ENCODE peak calls at places on chromosomes 7 and 10, in eight cellular contexts. P is body of pancreas, T is H7, Z is epithelial cell of esophagus, J is right cardiac atrium, U is cardiac muscle cell, S is tibial artery, A is skeletal muscle cell. D is an unnamed sample.

GRCh38 chr10:131636841-131637724 is 263.7 kb upstream of the PPP2R2D start:
- DNase-seq in S (peak; percentile 9), U (no peak), Z (no peak), A (no peak), J (no peak), P (no peak), T (peak; percentile 26), D (no peak)

GRCh38 chr7:157789094-157789493 is 452.3 kb downstream of the DNAJB6 start:
- DNase-seq in U (no peak), A (no peak), J (peak; percentile 22), S (no peak), Z (no peak), T (no peak), P (no peak), D (no peak)

GRCh38 chr10:126041804-126042231 is 145.5 kb downstream of the FANK1 start:
- DNase-seq in A (no peak), S (peak; percentile 89), Z (peak; percentile 33), U (no peak), P (peak; percentile 84), J (peak; percentile 95), T (peak; percentile 77), D (no peak)

GRCh38 chr7:151665363-151665762 is 145.7 kb upstream of the RHEB start:
- DNase-seq in S (peak; percentile 81), Z (no peak), J (peak; percentile 89), U (peak; percentile 64), A (peak; percentile 89), T (no peak), P (no peak), D (no peak)

GRCh38 chr10:124665558-124665957 is 78.6 kb downstream of the FAM53B start:
- DNase-seq in U (no peak), J (no peak), Z (no peak), T (no peak), A (no peak), P (no peak), S (no peak), D (no peak)

GRCh38 chr10:88271736-88272135 is 311.4 kb downstream of the RNLS start:
- DNase-seq in Z (peak; percentile 55), P (no peak), U (no peak), T (no peak), A (no peak), J (no peak), S (no peak), D (no peak)

GRCh38 chr10:22345301-22346086 is at the start of gene SPAG6:
- DNase-seq in U (no peak), P (peak; percentile 24), T (peak; percentile 89), Z (no peak), A (no peak), J (peak; percentile 82), S (no peak), D (no peak)

GRCh38 chr7:41544241-41544640 is 158.6 kb downstream of the INHBA start:
- DNase-seq in J (no peak), Z (no peak), S (no peak), P (no peak), A (peak; percentile 24), T (no peak), U (no peak), D (no peak)

GRCh38 chr10:113991091-113991860 is 52.4 kb upstream of the ADRB1 start:
- DNase-seq in A (no peak), P (no peak), J (no peak), U (no peak), Z (no peak), S (no peak), T (no peak), D (no peak)

GRCh38 chr10:90352288-90352687 is 505.6 kb downstream of the HTR7 start:
- DNase-seq in Z (peak; percentile 52), A (no peak), T (no peak), S (no peak), U (peak; percentile 15), P (no peak), J (no peak), D (no peak)

GRCh38 chr10:49556723-49557122 is 17.8 kb upstream of the ERCC6 start:
- DNase-seq in S (no peak), A (no peak), Z (no peak), T (no peak), P (no peak), U (no peak), J (no peak), D (no peak)

GRCh38 chr10:125120046-125120710 is 40.2 kb downstream of the CTBP2 start:
- DNase-seq in S (no peak), P (no peak), J (no peak), Z (no peak), A (no peak), U (no peak), T (peak; percentile 45), D (no peak)

GRCh38 chr7:48680996-48681395 is 243.4 kb upstream of the CDC14C start:
- DNase-seq in Z (peak; percentile 61), T (no peak), J (no peak), A (no peak), P (no peak), U (peak; percentile 28), S (no peak), D (no peak)

DNA sequence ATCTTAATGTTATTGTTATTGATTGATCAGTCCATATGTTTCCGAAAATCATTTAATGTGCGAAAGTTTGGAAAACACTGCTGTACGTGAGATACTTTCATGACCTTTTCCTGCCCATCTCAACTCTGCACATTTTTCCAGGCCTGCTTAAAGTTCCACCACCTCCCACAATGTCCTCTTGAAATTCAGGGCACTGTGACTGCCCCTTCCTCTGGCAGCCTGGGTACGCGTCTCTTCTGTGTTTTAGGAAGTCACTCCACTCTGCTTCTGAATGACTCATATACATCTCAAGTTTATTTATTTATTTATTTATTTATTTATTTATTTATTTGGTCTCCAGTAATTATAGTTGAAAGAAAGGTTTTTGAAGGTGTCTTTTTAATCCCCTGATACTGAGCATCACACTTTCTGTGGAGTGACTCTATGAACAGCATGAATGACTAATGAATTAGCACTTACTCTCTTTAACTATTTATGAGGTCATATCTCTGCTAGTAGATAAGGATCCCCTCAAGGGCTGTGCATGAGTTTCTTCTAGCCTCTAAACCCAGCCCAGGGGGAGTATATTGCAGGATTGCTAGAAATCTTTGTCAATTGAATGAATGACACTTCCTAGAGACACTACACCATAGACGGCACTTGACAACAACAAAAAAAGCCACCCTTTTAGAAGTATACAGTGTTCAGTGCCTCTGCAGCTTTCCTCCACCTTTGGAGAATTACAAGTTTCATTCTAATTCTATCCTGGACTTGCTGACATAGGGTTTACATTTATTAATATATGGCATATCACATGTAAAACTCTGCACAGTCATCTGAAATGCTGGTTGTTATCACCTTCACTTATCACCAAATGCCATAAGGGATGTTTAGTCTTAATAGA is 2.2 kb downstream of the MACC1 start:
- DNase-seq in J (no peak), U (no peak), S (no peak), Z (peak; percentile 76), T (no peak), P (no peak), A (no peak), D (no peak)
- H3K4me3 ChIP-seq in J (no peak overlapping the region), U (no peak overlapping the region), S (no peak overlapping the region), Z (peak overlapping the region; percentile 23), T (no peak overlapping the region), P (no peak overlapping the region), A (no peak overlapping the region), D (no peak overlapping the region)

GRCh38 chr10:33328253-33328652 is 6.2 kb downstream of the NRP1 start:
- DNase-seq in U (no peak), A (no peak), J (no peak), P (no peak), S (no peak), T (no peak), Z (no peak), D (no peak)

GRCh38 chr10:33326897-33327296 is 7.6 kb downstream of the NRP1 start:
- DNase-seq in A (no peak), U (no peak), T (no peak), P (no peak), J (no peak), Z (no peak), S (no peak), D (no peak)

GRCh38 chr10:33329178-33329577 is 5.3 kb downstream of the NRP1 start:
- DNase-seq in J (no peak), P (no peak), A (no peak), Z (no peak), T (no peak), S (no peak), U (no peak), D (no peak)

GRCh38 chr10:33327750-33328149 is 6.7 kb downstream of the NRP1 start:
- DNase-seq in Z (peak; percentile 44), J (no peak), A (no peak), U (peak; percentile 52), T (no peak), P (no peak), S (no peak), D (no peak)

DNA sequence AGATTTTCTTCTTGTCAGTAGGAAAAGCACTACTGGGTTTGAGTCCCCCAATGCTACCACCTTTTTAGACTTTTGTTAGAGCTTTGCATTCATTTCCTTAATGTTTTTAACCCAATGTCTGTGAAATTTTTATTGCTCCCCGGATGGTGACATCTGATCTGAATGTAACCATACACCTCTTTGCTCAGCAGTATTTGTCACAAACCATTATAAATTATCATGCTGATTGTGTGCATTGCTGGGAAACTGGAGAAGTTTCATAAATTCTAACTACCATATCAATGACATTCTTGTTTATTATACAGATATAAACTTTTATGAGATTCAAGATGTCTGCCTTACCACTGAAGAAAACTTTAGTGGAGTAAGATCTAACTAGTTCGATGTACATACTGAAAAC is 8.5 kb downstream of the NRP1 start:
- DNase-seq in S (no peak), J (no peak), A (no peak), P (no peak), U (no peak), Z (no peak), T (no peak), D (no peak)
- H3K4me3 ChIP-seq in S (no peak overlapping the region), J (peak overlapping the region; percentile 46), A (no peak overlapping the region), P (no peak overlapping the region), U (no peak overlapping the region), Z (no peak overlapping the region), T (no peak overlapping the region), D (peak overlapping the region; percentile 13)

DNA sequence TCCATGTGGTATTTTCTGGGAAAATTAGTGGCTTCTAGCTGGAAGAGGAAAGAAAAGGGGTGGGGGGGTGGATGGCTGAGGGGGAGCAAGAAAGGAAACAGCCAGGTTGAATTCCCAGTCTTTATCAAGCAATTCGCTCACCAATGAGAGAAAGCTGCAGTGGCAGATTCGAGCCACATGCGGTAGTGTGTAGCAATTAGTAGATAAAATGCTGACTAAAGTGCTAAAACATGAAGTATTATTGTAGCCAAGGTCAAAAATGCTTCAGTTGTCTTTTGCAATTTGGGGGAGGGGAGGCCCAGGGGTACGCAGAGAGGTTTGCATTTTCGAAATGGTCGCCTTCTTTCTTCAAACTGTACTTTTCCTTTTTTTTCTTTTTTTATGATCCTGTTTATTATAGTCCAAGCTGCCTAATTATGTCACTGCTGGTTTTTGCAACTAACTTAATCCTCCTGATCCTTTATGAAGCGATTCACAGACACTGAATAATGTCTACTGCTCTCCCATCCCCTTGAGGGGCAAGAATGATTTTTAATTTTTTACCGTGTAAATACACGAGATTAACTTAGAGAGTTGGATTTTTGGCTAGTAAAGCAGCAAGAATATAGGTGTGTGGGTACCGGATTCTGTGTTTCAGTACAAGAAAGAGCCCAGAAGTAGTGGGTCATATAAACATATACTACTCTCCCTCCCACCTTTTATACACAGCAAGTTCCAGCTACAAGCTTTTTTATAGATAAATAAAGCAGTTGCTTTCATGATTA is 3.6 kb upstream of the ARID5B start:
- DNase-seq in T (peak; percentile 67), A (no peak), P (peak; percentile 58), Z (peak; percentile 55), S (peak; percentile 51), U (peak; percentile 49), J (peak; percentile 65), D (no peak)
- H3K4me3 ChIP-seq in T (peak overlapping the region; percentile 40), A (peak overlapping the region; percentile 26), P (peak overlapping the region; percentile 5), Z (peak overlapping the region; percentile 41), S (peak overlapping the region; percentile 35), U (peak overlapping the region; percentile 21), J (peak overlapping the region; percentile 38), D (peak overlapping the region; percentile 92)

GRCh38 chr10:29811751-29812427 is 177.1 kb upstream of the SVIL start:
- DNase-seq in U (no peak), P (peak; percentile 66), Z (peak; percentile 86), T (no peak), S (peak; percentile 69), J (no peak), A (peak; percentile 95), D (no peak)
- H3K4me3 ChIP-seq in U (no peak overlapping the region), P (no peak overlapping the region), Z (no peak overlapping the region), T (no peak overlapping the region), S (peak overlapping the region; percentile 10), J (no peak overlapping the region), A (no peak overlapping the region), D (no peak overlapping the region)